ENCODE peak calls at places on chromosomes 1 and 21, in eight cellular contexts. Q is gastrocnemius medialis; P is tibial artery; H is H7; Y is CD8-positive, alpha-beta memory T cell; R is BJ; U is bronchial epithelial cell; V is left ventricle myocardium inferior. L is an unnamed sample.

GRCh38 chr1:32351859-32352745 is 10.2 kb downstream of the FAM229A start:
- DNase-seq in Q (peak; percentile 27), P (peak; percentile 79), H (peak; percentile 81), Y (no peak), R (no peak), U (no peak), V (peak; percentile 63), L (peak; percentile 51)

GRCh38 chr21:40128891-40129290 is 261.7 kb downstream of the PCP4 start:
- DNase-seq in Q (no peak), P (no peak), H (no peak), Y (no peak), R (no peak), U (peak; percentile 32), V (no peak), L (no peak)

GRCh38 chr1:178101654-178102053 is 7.8 kb downstream of the RASAL2 start:
- DNase-seq in Q (no peak), P (no peak), H (no peak), Y (no peak), R (no peak), U (no peak), V (no peak), L (no peak)

GRCh38 chr1:208174736-208175507 is 69.3 kb downstream of the PLXNA2 start:
- DNase-seq in Q (no peak), P (no peak), H (no peak), Y (no peak), R (no peak), U (no peak), V (no peak), L (no peak)

GRCh38 chr1:110765640-110766335 is 91.0 kb upstream of the KCNA3 start:
- DNase-seq in Q (no peak), P (no peak), H (peak; percentile 55), Y (peak; percentile 37), R (no peak), U (peak; percentile 39), V (no peak), L (peak; percentile 24)

GRCh38 chr1:248417854-248418253 is 15.0 kb downstream of the OR2T1 start:
- DNase-seq in Q (no peak), P (no peak), H (no peak), Y (no peak), R (no peak), U (no peak), V (no peak), L (no peak)

GRCh38 chr1:208189183-208189582 is 55.0 kb downstream of the PLXNA2 start:
- DNase-seq in Q (no peak), P (no peak), H (no peak), Y (no peak), R (no peak), U (no peak), V (no peak), L (no peak)

GRCh38 chr1:235295902-235296350 is 32.1 kb downstream of the ARID4B start:
- DNase-seq in Q (peak; percentile 16), P (no peak), H (no peak), Y (no peak), R (no peak), U (peak; percentile 69), V (no peak), L (peak; percentile 23)

GRCh38 chr1:17745564-17745955 is 9.6 kb upstream of the ACTL8 start:
- DNase-seq in Q (no peak), P (no peak), H (no peak), Y (no peak), R (no peak), U (no peak), V (no peak), L (no peak)

GRCh38 chr1:173705117-173705516 is 9.7 kb upstream of the KLHL20 start:
- DNase-seq in Q (no peak), P (no peak), H (no peak), Y (no peak), R (no peak), U (no peak), V (no peak), L (no peak)

GRCh38 chr1:177334276-177334675 is 163.5 kb downstream of the BRINP2 start:
- DNase-seq in Q (no peak), P (no peak), H (no peak), Y (no peak), R (no peak), U (peak; percentile 44), V (no peak), L (no peak)

GRCh38 chr1:15382601-15383518 is 26.8 kb upstream of the EFHD2 start:
- DNase-seq in Q (no peak), P (no peak), H (no peak), Y (no peak), R (no peak), U (no peak), V (no peak), L (no peak)

DNA sequence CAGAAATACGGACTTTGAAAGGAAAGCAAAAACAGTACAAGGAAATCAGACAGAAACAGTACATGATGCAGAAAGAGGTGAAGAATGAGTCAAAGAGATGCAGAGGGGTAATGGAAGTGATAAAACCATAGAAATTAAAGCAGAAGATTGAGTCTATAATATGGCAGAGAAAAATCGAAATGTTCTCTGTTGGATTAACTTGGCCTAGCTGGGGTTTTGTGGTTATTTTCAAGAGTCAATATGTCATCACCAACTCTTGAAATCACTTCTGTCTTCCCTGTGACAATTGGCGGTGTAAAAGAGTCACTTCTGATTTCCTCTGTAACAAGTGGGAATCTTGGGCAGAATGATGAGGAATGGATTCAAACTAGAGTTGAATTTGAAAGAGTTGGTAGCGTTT is 7.4 kb downstream of the YTHDF2 start:
- DNase-seq in Q (no peak), P (no peak), H (no peak), Y (no peak), R (no peak), U (no peak), V (no peak), L (no peak)
- H3K36me3 ChIP-seq in Q (peaks cover 57% of the 10 kb centered on the region), P (peaks cover 67% of the 10 kb centered on the region), H (peaks cover 33% of the 10 kb centered on the region), Y (peaks cover 53% of the 10 kb centered on the region), R (peaks cover 18% of the 10 kb centered on the region), U (peaks cover 21% of the 10 kb centered on the region), V (peaks cover 62% of the 10 kb centered on the region), L (peaks cover 85% of the 10 kb centered on the region)

GRCh38 chr1:201895120-201895665 is 6.5 kb downstream of the SHISA4 start:
- DNase-seq in Q (no peak), P (no peak), H (no peak), Y (no peak), R (no peak), U (no peak), V (no peak), L (no peak)
- H3K36me3 ChIP-seq in Q (no peaks in the 10 kb centered on the region), P (peaks cover 39% of the 10 kb centered on the region), H (no peaks in the 10 kb centered on the region), Y (no peaks in the 10 kb centered on the region), R (peaks cover 14% of the 10 kb centered on the region), U (no peaks in the 10 kb centered on the region), V (peaks cover 8% of the 10 kb centered on the region), L (peaks cover 3% of the 10 kb centered on the region)

DNA sequence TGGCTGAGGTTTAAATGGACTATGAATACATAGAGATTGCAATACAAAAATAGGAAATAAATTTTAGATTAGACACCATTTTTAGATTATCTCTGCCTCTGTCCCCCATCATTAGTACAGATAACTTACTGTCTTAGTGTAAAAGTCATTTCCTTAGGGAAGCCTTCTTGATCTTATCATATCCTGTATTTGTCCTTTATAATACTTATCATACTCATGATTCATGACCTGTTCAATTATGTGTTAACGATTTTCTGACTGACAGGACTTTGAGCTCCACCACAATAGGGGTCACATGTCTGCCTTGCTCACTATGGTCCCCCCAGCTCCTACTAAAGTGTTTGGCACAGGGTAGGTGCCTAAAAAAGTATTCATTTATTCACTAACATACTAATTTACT is 14.6 kb downstream of the TEX38 start:
- DNase-seq in Q (no peak), P (no peak), H (no peak), Y (no peak), R (no peak), U (no peak), V (no peak), L (no peak)
- H3K36me3 ChIP-seq in Q (peaks cover 64% of the 10 kb centered on the region), P (peaks cover 96% of the 10 kb centered on the region), H (peaks cover 40% of the 10 kb centered on the region), Y (peaks cover 91% of the 10 kb centered on the region), R (peaks cover 19% of the 10 kb centered on the region), U (peaks cover 28% of the 10 kb centered on the region), V (peaks cover 96% of the 10 kb centered on the region), L (peaks cover 86% of the 10 kb centered on the region)

DNA sequence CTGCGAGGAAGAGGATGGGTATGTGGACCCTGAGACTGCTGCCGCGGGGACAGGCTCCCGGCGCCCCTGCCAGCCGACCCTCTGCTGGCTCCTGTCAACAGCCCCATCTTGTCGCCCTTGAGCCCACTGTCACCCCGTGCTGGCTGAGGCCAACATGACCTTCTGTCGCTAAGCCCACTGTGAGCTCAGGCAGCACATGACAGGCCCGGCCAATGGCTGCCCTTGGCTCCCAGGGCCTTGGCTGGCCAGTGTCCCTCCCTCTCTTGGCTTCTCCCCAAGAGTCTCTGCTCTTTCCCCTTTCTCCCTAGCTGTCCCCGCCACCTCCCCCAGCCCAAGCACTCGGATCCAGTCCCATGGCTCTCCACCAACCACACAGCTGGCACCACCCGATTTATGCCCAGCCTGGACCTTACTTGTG is 3.5 kb downstream of the PEX10 start:
- DNase-seq in Q (no peak), P (no peak), H (no peak), Y (no peak), R (no peak), U (no peak), V (peak; percentile 41), L (no peak)
- H3K36me3 ChIP-seq in Q (peaks cover 44% of the 10 kb centered on the region), P (peaks cover 55% of the 10 kb centered on the region), H (peaks cover 16% of the 10 kb centered on the region), Y (peaks cover 17% of the 10 kb centered on the region), R (peaks cover 34% of the 10 kb centered on the region), U (peaks cover 25% of the 10 kb centered on the region), V (peaks cover 46% of the 10 kb centered on the region), L (peaks cover 21% of the 10 kb centered on the region)

DNA sequence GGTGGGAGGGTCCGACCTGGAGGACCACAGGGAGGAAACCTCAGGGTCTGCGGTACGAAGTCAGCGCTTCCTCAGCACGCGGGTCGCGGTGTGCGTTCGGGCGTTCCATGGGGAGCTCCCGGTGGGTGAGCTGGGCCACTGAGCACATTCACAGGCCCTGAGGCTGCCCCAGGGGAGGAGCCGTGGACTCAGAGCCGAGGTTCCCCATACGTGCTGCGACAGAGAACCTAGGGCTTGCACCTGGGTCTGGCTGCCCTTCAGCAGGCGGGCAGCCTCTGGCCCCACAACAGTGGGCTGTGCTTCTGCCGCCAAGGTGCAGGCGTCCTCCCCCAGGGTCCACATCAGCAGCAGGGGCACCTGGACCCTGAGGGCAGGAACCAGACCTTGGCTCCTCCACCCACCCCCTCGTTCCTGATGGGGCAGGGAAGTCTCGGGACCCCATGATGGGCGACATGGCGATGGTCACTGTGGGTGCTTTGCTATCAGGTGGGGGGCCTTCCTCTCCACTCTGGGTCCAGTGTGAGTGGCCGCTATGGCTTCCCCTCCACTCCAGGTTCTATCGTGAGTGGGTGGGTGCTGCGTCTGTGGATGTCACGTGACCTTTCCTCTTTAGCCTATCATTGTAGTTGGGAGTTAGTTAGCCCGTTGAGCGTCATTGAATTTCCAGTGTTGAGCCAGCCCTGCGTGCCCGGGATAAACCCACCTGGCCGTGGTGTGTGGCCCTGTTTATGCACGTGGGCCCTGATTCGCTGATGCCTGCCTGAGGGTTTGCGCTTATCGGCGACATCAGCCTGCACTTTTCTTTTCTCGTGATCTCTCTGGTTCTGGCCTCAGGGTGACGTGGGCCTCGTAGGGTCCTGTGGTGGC is 27.9 kb downstream of the FTCD start:
- DNase-seq in Q (no peak), P (peak; percentile 62), H (peak; percentile 61), Y (no peak), R (no peak), U (no peak), V (no peak), L (peak; percentile 0)
- H3K36me3 ChIP-seq in Q (no peaks in the 10 kb centered on the region), P (peaks cover 68% of the 10 kb centered on the region), H (peaks cover 1% of the 10 kb centered on the region), Y (no peaks in the 10 kb centered on the region), R (peaks cover 68% of the 10 kb centered on the region), U (no peaks in the 10 kb centered on the region), V (peaks cover 39% of the 10 kb centered on the region), L (peaks cover 97% of the 10 kb centered on the region)

L was measured in MG63.